ENCODE peak calls at places on chromosome 13, in four cellular contexts. S is IMR-90, H is mesendoderm, F is H1. E is an unnamed sample.

GRCh38 chr13:99303863-99304521 is 3.2 kb downstream of the GPR183 start:
- DNase-seq in H (no peak), S (no peak), F (no peak), E (no peak)

GRCh38 chr13:39379667-39380655 is 223.0 kb downstream of the LHFPL6 start:
- DNase-seq in F (no peak), S (peak), H (no peak), E (no peak)

GRCh38 chr13:30319703-30320102 is 12.4 kb upstream of the KATNAL1 start:
- DNase-seq in H (no peak), S (no peak), F (no peak), E (no peak)

GRCh38 chr13:42011601-42012401 is 36.6 kb upstream of the DGKH start:
- DNase-seq in F (no peak), S (no peak), H (peak), E (peak)

GRCh38 chr13:27131202-27131623 is 40.4 kb downstream of the USP12 start:
- DNase-seq in F (no peak), S (peak), H (peak), E (peak)

GRCh38 chr13:102972191-102972590 is 94.0 kb downstream of the SLC10A2 start:
- DNase-seq in H (no peak), S (no peak), F (no peak), E (no peak)

GRCh38 chr13:49784886-49785570 is 7.5 kb downstream of the KPNA3 start:
- DNase-seq in F (no peak), S (peak), H (no peak), E (no peak)

GRCh38 chr13:98447881-98448641 is 128.8 kb downstream of the STK24 start:
- DNase-seq in F (no peak), H (peak), S (no peak), E (peak)

GRCh38 chr13:33644607-33645543 is 173.1 kb upstream of the RFC3 start:
- DNase-seq in S (peak), H (no peak), F (no peak), E (no peak)

GRCh38 chr13:43472980-43473379 is 313.8 kb downstream of the ENOX1 start:
- DNase-seq in F (no peak), H (no peak), S (no peak), E (no peak)

GRCh38 chr13:80486407-80486806 is 145.5 kb upstream of the SPRY2 start:
- DNase-seq in H (no peak), S (no peak), F (no peak), E (no peak)

GRCh38 chr13:98556968-98557591 is 19.8 kb downstream of the STK24 start:
- DNase-seq in F (no peak), H (peak), S (peak), E (no peak)

GRCh38 chr13:50871405-50871804 is 27.9 kb upstream of the DLEU7 start:
- DNase-seq in H (no peak), F (no peak), S (no peak), E (no peak)

GRCh38 chr13:35954207-35954560 is 177.0 kb downstream of the DCLK1 start:
- DNase-seq in F (no peak), H (no peak), S (no peak), E (no peak)

GRCh38 chr13:51675877-51676276 is 91.6 kb downstream of the WDFY2 start:
- DNase-seq in S (no peak), F (no peak), H (no peak), E (no peak)

GRCh38 chr13:76271728-76272232 is 614.4 kb downstream of the KCTD12 start:
- DNase-seq in F (no peak), S (peak), H (peak), E (peak)

GRCh38 chr13:41407380-41407779 is 50.0 kb upstream of the RGCC start:
- DNase-seq in S (peak), F (no peak), H (no peak), E (no peak)

GRCh38 chr13:92843549-92843948 is 383.1 kb upstream of the GPC6 start:
- DNase-seq in S (peak), F (no peak), H (no peak), E (no peak)

GRCh38 chr13:44619651-44620050 is 43.5 kb upstream of the TSC22D1 start:
- DNase-seq in F (no peak), S (no peak), H (no peak), E (no peak)

GRCh38 chr13:91657283-91657682 is 258.9 kb downstream of the GPC5 start:
- DNase-seq in H (no peak), F (no peak), S (no peak), E (no peak)

GRCh38 chr13:30895773-30896172 is 10.3 kb upstream of the MEDAG start:
- DNase-seq in H (peak), S (peak), F (no peak), E (no peak)

GRCh38 chr13:99329477-99329876 is 22.3 kb upstream of the GPR183 start:
- DNase-seq in F (no peak), H (no peak), S (no peak), E (no peak)

DNA sequence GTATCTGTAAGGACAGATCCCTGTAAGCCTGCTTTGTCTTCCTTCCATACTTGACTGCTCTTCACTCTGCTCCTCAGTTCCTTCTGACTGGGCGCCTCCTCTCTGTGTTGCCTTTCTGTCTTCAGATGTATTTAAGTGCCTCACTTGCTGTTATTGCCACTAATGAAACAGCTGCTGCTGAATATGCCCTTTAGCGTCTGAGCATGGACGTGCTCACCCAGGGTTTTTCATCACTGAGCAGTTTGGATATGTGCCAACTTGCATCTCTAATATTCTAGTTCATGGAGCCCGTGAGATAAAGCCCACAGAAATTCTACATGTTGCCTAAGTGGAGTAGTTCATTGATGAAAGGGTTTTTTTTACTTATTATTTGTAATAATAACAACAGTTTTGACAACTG is 198.2 kb downstream of the MYO16 start:
- DNase-seq in S (no peak), H (no peak), F (no peak), E (no peak)
- H4K5ac ChIP-seq in S (no peak), H (no peak), F (no peak), E (no peak)

GRCh38 chr13:66899955-66900354 is 330.2 kb downstream of the PCDH9 start:
- DNase-seq in S (peak), F (no peak), H (peak), E (no peak)
- H2BK15ac ChIP-seq in S (no peak), F (no peak), H (no peak), E (no peak)

DNA sequence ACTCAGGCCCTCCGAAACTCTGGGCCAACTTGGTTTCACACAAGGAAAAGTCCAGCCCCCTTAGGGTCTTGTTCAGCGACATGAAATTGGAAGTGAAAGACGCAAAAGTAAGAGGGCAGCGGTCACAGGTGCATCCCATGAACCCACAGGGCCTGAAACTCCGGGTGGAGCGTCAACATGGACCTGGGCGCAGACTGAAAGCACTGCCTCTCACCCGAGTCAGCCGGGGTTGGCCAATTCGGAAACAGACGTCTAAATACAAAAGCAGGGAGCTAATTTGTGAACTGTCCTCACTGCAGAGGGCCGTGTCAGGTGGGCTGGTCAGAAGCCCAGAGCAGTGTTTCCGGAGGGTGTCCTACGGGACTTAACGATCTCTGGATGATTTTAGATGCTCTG is 26.7 kb downstream of the ADPRHL1 start:
- DNase-seq in H (no peak), F (no peak), S (no peak), E (no peak)
- H4K5ac ChIP-seq in H (no peak), F (no peak), S (no peak), E (no peak)

GRCh38 chr13:101972191-101972590 is 429.7 kb downstream of the FGF14 start:
- DNase-seq in F (no peak), S (no peak), H (no peak), E (no peak)
- H2BK15ac ChIP-seq in F (no peak), S (no peak), H (no peak), E (no peak)

DNA sequence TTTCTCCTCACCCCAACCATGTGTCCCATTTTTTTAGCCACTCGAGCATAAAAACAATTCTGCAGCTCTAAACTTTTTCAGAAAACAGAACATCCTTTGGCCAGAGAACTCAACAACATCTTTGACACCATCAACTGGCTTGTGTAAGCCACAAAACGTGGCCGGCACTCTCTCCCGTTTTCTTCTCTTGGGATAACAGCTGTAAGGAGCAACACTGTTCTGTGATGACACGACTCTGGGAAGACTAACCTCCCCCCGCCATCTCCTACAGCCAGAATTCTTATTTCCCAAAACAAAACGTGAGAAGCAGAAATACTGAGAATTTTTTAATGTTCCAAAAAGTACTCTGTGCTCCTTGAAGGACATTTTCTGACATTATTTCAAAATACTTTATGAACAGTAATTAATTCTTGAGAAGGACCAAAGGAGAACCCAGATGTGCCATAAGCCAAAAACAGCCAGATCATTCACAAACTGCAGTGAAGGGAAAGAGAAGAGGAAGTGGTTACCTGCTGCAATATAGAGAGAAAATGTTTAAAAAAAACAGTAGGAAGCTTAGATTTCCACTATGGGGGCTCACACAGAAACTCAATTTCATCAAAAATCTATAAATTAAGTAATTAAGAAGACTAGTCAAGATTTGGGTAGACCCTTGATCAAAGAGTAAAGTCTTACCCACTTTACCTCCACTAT is 25.8 kb downstream of the COL4A1 start:
- DNase-seq in F (no peak), H (no peak), S (no peak), E (no peak)
- H4K5ac ChIP-seq in F (no peak), H (no peak), S (no peak), E (no peak)

GRCh38 chr13:20127563-20128458 is 33.0 kb downstream of the GJA3 start:
- DNase-seq in F (no peak), H (peak), S (peak), E (peak)
- H2BK15ac ChIP-seq in F (no peak), H (no peak), S (no peak), E (no peak)

GRCh38 chr13:97165527-97166425 is 56.4 kb upstream of the MBNL2 start:
- DNase-seq in F (no peak), H (peak), S (no peak), E (no peak)
- H4K5ac ChIP-seq in F (no peak), H (no peak), S (no peak), E (no peak)

DNA sequence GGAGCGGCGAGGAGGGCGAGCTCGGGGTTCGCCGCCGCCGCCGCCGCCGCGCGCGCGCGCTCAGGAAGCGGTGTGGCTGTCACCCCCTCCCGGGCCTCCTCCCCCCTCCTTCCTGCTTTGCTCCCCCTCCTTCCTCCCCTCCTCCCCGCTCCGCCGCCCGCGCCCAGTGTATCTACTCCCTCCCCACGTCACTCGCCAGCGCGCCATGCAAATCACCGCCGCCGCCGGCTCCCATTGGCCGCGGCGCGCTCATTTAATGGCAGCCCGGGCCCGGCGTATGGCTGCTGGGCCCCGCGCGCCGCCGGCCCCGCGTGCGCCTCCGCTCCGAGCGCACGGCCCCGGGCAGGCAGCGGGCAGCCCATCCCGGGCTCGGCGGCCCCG is 335 bp upstream of the SOX1 start:
- DNase-seq in S (no peak), F (no peak), H (peak), E (peak)
- H2BK15ac ChIP-seq in S (no peak), F (no peak), H (no peak), E (no peak)

DNA sequence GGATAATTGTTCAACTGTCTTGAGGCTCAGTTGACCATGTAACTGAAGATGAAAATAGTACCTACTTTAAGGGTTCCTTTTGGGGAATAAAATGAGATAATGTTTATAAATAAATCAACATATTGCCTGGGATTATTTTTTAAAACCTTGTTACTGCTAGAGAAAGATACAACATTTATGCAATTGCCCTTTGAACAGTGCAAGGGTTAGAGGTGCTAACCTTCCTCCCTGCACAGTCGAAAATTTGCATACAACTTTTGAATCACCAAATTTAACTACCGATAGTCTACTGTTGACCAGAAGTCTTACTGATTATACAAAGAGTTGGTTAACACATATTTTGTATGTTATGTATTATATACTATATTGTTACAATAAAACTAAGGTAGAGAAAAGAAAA is 750.0 kb downstream of the EFNB2 start:
- DNase-seq in F (no peak), H (no peak), S (no peak), E (no peak)
- H4K5ac ChIP-seq in F (no peak), H (no peak), S (no peak), E (no peak)

GRCh38 chr13:114076329-114076761 is 56.1 kb downstream of the RASA3 start:
- DNase-seq in F (no peak), S (no peak), H (no peak), E (no peak)
- H2BK15ac ChIP-seq in F (no peak), S (no peak), H (no peak), E (no peak)